ENCODE peak calls at places on chromosomes 6 and 20, in seven cellular contexts. R is left lung, Y is gastrocnemius medialis, K is colonic mucosa, A is testis, O is left ventricle myocardium inferior, I is brain microvascular endothelial cell. T is an unnamed sample. For H3K27me3, the result is how much of the 10 kb centered on the place peaks cover.

GRCh38 chr20:61291166-61291829 is 39.2 kb downstream of the CDH4 start:
- DNase-seq in R (no peak), Y (no peak), K (no peak), A (no peak), O (no peak), I (no peak), T (no peak)

GRCh38 chr20:63635431-63636141 is 8.7 kb upstream of the GMEB2 start:
- DNase-seq in R (no peak), Y (no peak), K (no peak), A (no peak), O (no peak), I (no peak), T (no peak)

GRCh38 chr6:3305831-3306230 is 47.1 kb downstream of the PSMG4 start:
- DNase-seq in R (no peak), Y (no peak), K (no peak), A (no peak), O (no peak), I (no peak), T (no peak)

GRCh38 chr20:1357921-1358671 is 29.2 kb upstream of the SDCBP2 start:
- DNase-seq in R (no peak), Y (no peak), K (no peak), A (no peak), O (no peak), I (peak), T (no peak)

GRCh38 chr6:151154418-151154817 is 85.3 kb upstream of the AKAP12 start:
- DNase-seq in R (no peak), Y (no peak), K (no peak), A (peak), O (peak), I (peak), T (no peak)

GRCh38 chr6:154998855-154999254 is 3.7 kb downstream of the TIAM2 start:
- DNase-seq in R (no peak), Y (no peak), K (no peak), A (no peak), O (no peak), I (no peak), T (no peak)

GRCh38 chr6:81241126-81241525 is 511.4 kb downstream of the TENT5A start:
- DNase-seq in R (no peak), Y (no peak), K (no peak), A (no peak), O (no peak), I (no peak), T (no peak)

GRCh38 chr6:110897433-110897832 is 22.8 kb downstream of the AMD1 start:
- DNase-seq in R (no peak), Y (no peak), K (no peak), A (no peak), O (no peak), I (no peak), T (no peak)

GRCh38 chr6:7543761-7544424 is 2.4 kb downstream of the DSP start:
- DNase-seq in R (no peak), Y (no peak), K (no peak), A (no peak), O (no peak), I (no peak), T (no peak)

GRCh38 chr6:112466378-112467151 is 119.4 kb downstream of the RFPL4B start:
- DNase-seq in R (no peak), Y (no peak), K (no peak), A (no peak), O (no peak), I (peak), T (no peak)

GRCh38 chr20:24991897-24992419 is 593 bp downstream of the APMAP start:
- DNase-seq in R (peak), Y (no peak), K (peak), A (peak), O (no peak), I (peak), T (peak)

GRCh38 chr6:36698196-36698595 is 570 bp downstream of the RAB44 start:
- DNase-seq in R (no peak), Y (no peak), K (no peak), A (no peak), O (no peak), I (no peak), T (no peak)

GRCh38 chr6:474454-475185 is 83.1 kb downstream of the IRF4 start:
- DNase-seq in R (no peak), Y (no peak), K (no peak), A (no peak), O (no peak), I (peak), T (no peak)

GRCh38 chr20:58870293-58871014 is 17.9 kb downstream of the GNAS start:
- DNase-seq in R (no peak), Y (peak), K (peak), A (peak), O (peak), I (peak), T (peak)

GRCh38 chr20:44768256-44768655 is 22.6 kb downstream of the KCNK15 start:
- DNase-seq in R (no peak), Y (no peak), K (no peak), A (no peak), O (no peak), I (no peak), T (no peak)

GRCh38 chr6:105795913-105796517 is 290.1 kb upstream of the PRDM1 start:
- DNase-seq in R (peak), Y (no peak), K (no peak), A (no peak), O (no peak), I (no peak), T (peak)

GRCh38 chr6:15132854-15133670 is 112.8 kb upstream of the JARID2 start:
- DNase-seq in R (peak), Y (no peak), K (no peak), A (no peak), O (no peak), I (peak), T (no peak)

GRCh38 chr6:44641344-44641743 is 253.8 kb downstream of the CDC5L start:
- DNase-seq in R (no peak), Y (no peak), K (no peak), A (no peak), O (no peak), I (peak), T (no peak)

GRCh38 chr20:52924411-52925271 is 47.5 kb upstream of the TSHZ2 start:
- DNase-seq in R (no peak), Y (no peak), K (no peak), A (no peak), O (no peak), I (no peak), T (no peak)

GRCh38 chr6:85675030-85675819 is 32.5 kb upstream of the SYNCRIP start:
- DNase-seq in R (no peak), Y (peak), K (no peak), A (no peak), O (no peak), I (peak), T (peak)

GRCh38 chr20:50376888-50377459 is 133.2 kb upstream of the PTPN1 start:
- DNase-seq in R (no peak), Y (no peak), K (no peak), A (no peak), O (no peak), I (no peak), T (no peak)

GRCh38 chr20:5864873-5865582 is 85.3 kb downstream of the TRMT6 start:
- DNase-seq in R (no peak), Y (no peak), K (no peak), A (no peak), O (no peak), I (peak), T (no peak)

GRCh38 chr6:27407153-27407814 is 18.7 kb downstream of the ZNF391 start:
- DNase-seq in R (no peak), Y (no peak), K (no peak), A (no peak), O (no peak), I (no peak), T (no peak)

GRCh38 chr6:138695193-138695592 is 78.4 kb upstream of the CCDC28A start:
- DNase-seq in R (no peak), Y (no peak), K (no peak), A (no peak), O (no peak), I (no peak), T (no peak)

GRCh38 chr20:63499333-63499969 is 568 bp upstream of the EEF1A2 start:
- DNase-seq in R (no peak), Y (no peak), K (no peak), A (no peak), O (no peak), I (no peak), T (no peak)

GRCh38 chr6:11632795-11633511 is 95.4 kb downstream of the TMEM170B start:
- DNase-seq in R (no peak), Y (no peak), K (no peak), A (no peak), O (no peak), I (peak), T (no peak)

GRCh38 chr6:137878810-137879285 is 11.8 kb downstream of the TNFAIP3 start:
- DNase-seq in R (no peak), Y (peak), K (no peak), A (no peak), O (peak), I (no peak), T (no peak)

DNA sequence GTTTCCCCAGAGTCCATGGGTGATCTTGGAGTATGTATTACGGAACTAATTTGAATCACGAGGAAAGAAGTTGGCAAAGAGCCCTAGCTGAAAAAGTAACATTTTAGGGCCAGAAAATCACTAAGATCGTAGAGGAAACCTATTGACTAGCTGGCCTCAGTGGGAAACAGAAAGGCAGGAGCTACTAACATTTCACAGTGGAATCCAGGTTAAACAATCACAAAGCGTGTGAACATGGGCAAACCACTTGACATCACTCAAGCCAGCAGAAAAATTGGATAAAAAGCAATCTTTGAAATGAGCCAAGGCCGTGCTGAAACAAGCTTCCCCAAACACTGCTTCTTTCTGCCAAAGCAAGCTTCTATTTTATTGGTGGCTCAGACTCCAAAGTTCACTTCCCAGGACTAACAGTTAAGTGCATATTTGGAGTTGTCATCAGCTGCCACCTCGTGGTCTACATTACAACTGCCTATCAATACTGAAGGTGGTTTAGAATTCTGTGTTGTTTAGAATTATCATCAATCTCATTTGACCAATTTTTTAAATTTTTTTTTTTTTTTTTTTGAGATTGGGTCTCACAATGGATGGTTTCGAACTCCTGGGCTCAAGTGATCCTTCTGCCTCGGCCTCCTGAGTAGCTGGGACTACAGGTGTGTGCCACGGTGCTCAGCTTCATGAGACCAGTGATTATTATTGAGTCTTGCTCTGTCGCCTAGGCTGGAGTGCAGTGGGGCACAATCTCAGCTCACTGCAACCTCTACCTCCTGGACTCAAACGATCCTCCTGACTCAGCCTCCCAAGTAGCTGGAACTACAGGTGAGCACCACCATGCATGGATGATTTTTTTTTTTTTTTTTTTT is 10.6 kb downstream of the RPS10 start:
- DNase-seq in R (no peak), Y (peak), K (peak), A (peak), O (no peak), I (peak), T (peak)
- H3K27ac ChIP-seq in R (peak), Y (peak), K (peak), A (peak), O (peak), I (no peak), T (no peak)

GRCh38 chr20:56628873-56629463 is at the start of gene TFAP2C:
- DNase-seq in R (peak), Y (no peak), K (peak), A (peak), O (peak), I (peak), T (peak)
- H3K27me3 ChIP-seq in R (half or more), Y (half or more), K (half or more), A (under half), O (half or more), I (half or more), T (half or more)

GRCh38 chr6:147774856-147775255 is 266.4 kb downstream of the SAMD5 start:
- DNase-seq in R (no peak), Y (no peak), K (no peak), A (no peak), O (no peak), I (no peak), T (no peak)
- TF ChIP-seq CTCF in R (no peak), Y (no peak), K (no peak), A (no peak), O (no peak), I (peak), T (peak)

GRCh38 chr6:169454204-169454871 is 200.7 kb upstream of the THBS2 start:
- DNase-seq in R (no peak), Y (peak), K (no peak), A (no peak), O (no peak), I (peak), T (no peak)
- H3K27ac ChIP-seq in R (peak), Y (no peak), K (no peak), A (no peak), O (no peak), I (peak), T (no peak)

T was measured in WERI-Rb-1.